ENCODE peak calls at places on chromosomes 5 and 9, in nine cellular contexts. One of them, this sample, is unnamed.

GRCh38 chr9:89012294-89013042 is 21.2 kb downstream of the S1PR3 start:
- DNase-seq in psoas muscle: no peak
- DNase-seq in MCF 10A: no peak
- DNase-seq in GM20000: no peak
- DNase-seq in DND-41: no peak
- DNase-seq in WTC11: no peak
- DNase-seq in cardiac muscle cell: no peak
- DNase-seq in Peyer's patch: no peak
- DNase-seq in Calu3: no peak
- DNase-seq in this sample: no peak

GRCh38 chr5:163846512-163846911 is 341.1 kb downstream of the MAT2B start:
- DNase-seq in psoas muscle: no peak
- DNase-seq in MCF 10A: peak; percentile 84
- DNase-seq in GM20000: no peak
- DNase-seq in DND-41: no peak
- DNase-seq in WTC11: no peak
- DNase-seq in cardiac muscle cell: peak; percentile 77
- DNase-seq in Peyer's patch: no peak
- DNase-seq in Calu3: no peak
- DNase-seq in this sample: no peak

GRCh38 chr5:55897905-55898304 is 46.7 kb downstream of the IL31RA start:
- DNase-seq in psoas muscle: peak; percentile 77
- DNase-seq in MCF 10A: peak; percentile 29
- DNase-seq in GM20000: no peak
- DNase-seq in DND-41: no peak
- DNase-seq in WTC11: no peak
- DNase-seq in cardiac muscle cell: peak; percentile 96
- DNase-seq in Peyer's patch: no peak
- DNase-seq in Calu3: no peak
- DNase-seq in this sample: no peak

GRCh38 chr5:42874621-42875198 is 63.0 kb upstream of the SELENOP start:
- DNase-seq in psoas muscle: no peak
- DNase-seq in MCF 10A: no peak
- DNase-seq in GM20000: no peak
- DNase-seq in DND-41: no peak
- DNase-seq in WTC11: no peak
- DNase-seq in cardiac muscle cell: no peak
- DNase-seq in Peyer's patch: no peak
- DNase-seq in Calu3: no peak
- DNase-seq in this sample: no peak

GRCh38 chr5:136538534-136538933 is 173.2 kb upstream of the TRPC7 start:
- DNase-seq in psoas muscle: no peak
- DNase-seq in MCF 10A: no peak
- DNase-seq in GM20000: no peak
- DNase-seq in DND-41: no peak
- DNase-seq in WTC11: no peak
- DNase-seq in cardiac muscle cell: no peak
- DNase-seq in Peyer's patch: no peak
- DNase-seq in Calu3: no peak
- DNase-seq in this sample: no peak

GRCh38 chr5:134614461-134615085 is 18.1 kb downstream of the SAR1B start:
- DNase-seq in psoas muscle: no peak
- DNase-seq in MCF 10A: no peak
- DNase-seq in GM20000: no peak
- DNase-seq in DND-41: no peak
- DNase-seq in WTC11: no peak
- DNase-seq in cardiac muscle cell: no peak
- DNase-seq in Peyer's patch: no peak
- DNase-seq in Calu3: no peak
- DNase-seq in this sample: no peak

GRCh38 chr9:113011911-113012381 is at the start of gene ZNF883:
- DNase-seq in psoas muscle: peak; percentile 56
- DNase-seq in MCF 10A: no peak
- DNase-seq in GM20000: no peak
- DNase-seq in DND-41: no peak
- DNase-seq in WTC11: peak; percentile 77
- DNase-seq in cardiac muscle cell: peak; percentile 86
- DNase-seq in Peyer's patch: no peak
- DNase-seq in Calu3: peak; percentile 46
- DNase-seq in this sample: no peak

GRCh38 chr5:55308254-55308836 is 556 bp downstream of the MTREX start:
- DNase-seq in psoas muscle: no peak
- DNase-seq in MCF 10A: peak; percentile 37
- DNase-seq in GM20000: peak; percentile 20
- DNase-seq in DND-41: peak; percentile 26
- DNase-seq in WTC11: no peak
- DNase-seq in cardiac muscle cell: peak; percentile 32
- DNase-seq in Peyer's patch: no peak
- DNase-seq in Calu3: peak; percentile 4
- DNase-seq in this sample: no peak

GRCh38 chr5:51279983-51280382 is 103.3 kb upstream of the ISL1 start:
- DNase-seq in psoas muscle: no peak
- DNase-seq in MCF 10A: peak; percentile 1
- DNase-seq in GM20000: no peak
- DNase-seq in DND-41: no peak
- DNase-seq in WTC11: no peak
- DNase-seq in cardiac muscle cell: no peak
- DNase-seq in Peyer's patch: no peak
- DNase-seq in Calu3: no peak
- DNase-seq in this sample: no peak

GRCh38 chr5:63962345-63962744 is at the start of gene HTR1A:
- DNase-seq in psoas muscle: no peak
- DNase-seq in MCF 10A: no peak
- DNase-seq in GM20000: no peak
- DNase-seq in DND-41: no peak
- DNase-seq in WTC11: peak; percentile 17
- DNase-seq in cardiac muscle cell: no peak
- DNase-seq in Peyer's patch: no peak
- DNase-seq in Calu3: no peak
- DNase-seq in this sample: no peak

GRCh38 chr5:11361768-11362167 is 542.5 kb downstream of the CTNND2 start:
- DNase-seq in psoas muscle: no peak
- DNase-seq in MCF 10A: no peak
- DNase-seq in GM20000: no peak
- DNase-seq in DND-41: no peak
- DNase-seq in WTC11: no peak
- DNase-seq in cardiac muscle cell: no peak
- DNase-seq in Peyer's patch: no peak
- DNase-seq in Calu3: no peak
- DNase-seq in this sample: no peak

GRCh38 chr5:171984748-171985419 is 21.6 kb downstream of the FBXW11 start:
- DNase-seq in psoas muscle: no peak
- DNase-seq in MCF 10A: no peak
- DNase-seq in GM20000: no peak
- DNase-seq in DND-41: peak; percentile 68
- DNase-seq in WTC11: no peak
- DNase-seq in cardiac muscle cell: peak; percentile 67
- DNase-seq in Peyer's patch: no peak
- DNase-seq in Calu3: no peak
- DNase-seq in this sample: no peak

GRCh38 chr9:129497064-129497836 is 123.7 kb downstream of the C9orf50 start:
- DNase-seq in psoas muscle: peak; percentile 56
- DNase-seq in MCF 10A: no peak
- DNase-seq in GM20000: peak; percentile 32
- DNase-seq in DND-41: no peak
- DNase-seq in WTC11: no peak
- DNase-seq in cardiac muscle cell: no peak
- DNase-seq in Peyer's patch: no peak
- DNase-seq in Calu3: no peak
- DNase-seq in this sample: no peak

GRCh38 chr9:19876569-19877316 is 87.9 kb upstream of the SLC24A2 start:
- DNase-seq in psoas muscle: no peak
- DNase-seq in MCF 10A: no peak
- DNase-seq in GM20000: no peak
- DNase-seq in DND-41: no peak
- DNase-seq in WTC11: no peak
- DNase-seq in cardiac muscle cell: no peak
- DNase-seq in Peyer's patch: no peak
- DNase-seq in Calu3: no peak
- DNase-seq in this sample: no peak

GRCh38 chr9:92294297-92294676 is 790 bp upstream of the IARS1 start:
- DNase-seq in psoas muscle: no peak
- DNase-seq in MCF 10A: peak; percentile 23
- DNase-seq in GM20000: no peak
- DNase-seq in DND-41: peak; percentile 19
- DNase-seq in WTC11: no peak
- DNase-seq in cardiac muscle cell: peak; percentile 40
- DNase-seq in Peyer's patch: no peak
- DNase-seq in Calu3: peak; percentile 1
- DNase-seq in this sample: no peak

GRCh38 chr9:37923796-37924430 is 20.0 kb upstream of the SLC25A51 start:
- DNase-seq in psoas muscle: no peak
- DNase-seq in MCF 10A: no peak
- DNase-seq in GM20000: no peak
- DNase-seq in DND-41: no peak
- DNase-seq in WTC11: no peak
- DNase-seq in cardiac muscle cell: no peak
- DNase-seq in Peyer's patch: no peak
- DNase-seq in Calu3: no peak
- DNase-seq in this sample: no peak

GRCh38 chr5:96781734-96782064 is 26.0 kb downstream of the ERAP1 start:
- DNase-seq in psoas muscle: no peak
- DNase-seq in MCF 10A: no peak
- DNase-seq in GM20000: no peak
- DNase-seq in DND-41: no peak
- DNase-seq in WTC11: no peak
- DNase-seq in cardiac muscle cell: peak; percentile 43
- DNase-seq in Peyer's patch: no peak
- DNase-seq in Calu3: no peak
- DNase-seq in this sample: no peak

GRCh38 chr5:38193015-38193581 is 65.3 kb upstream of the EGFLAM start:
- DNase-seq in psoas muscle: peak; percentile 82
- DNase-seq in MCF 10A: peak; percentile 69
- DNase-seq in GM20000: peak; percentile 66
- DNase-seq in DND-41: peak; percentile 67
- DNase-seq in WTC11: peak; percentile 77
- DNase-seq in cardiac muscle cell: peak; percentile 78
- DNase-seq in Peyer's patch: peak; percentile 22
- DNase-seq in Calu3: peak; percentile 69
- DNase-seq in this sample: no peak

GRCh38 chr5:76371955-76372319 is 31.1 kb upstream of the IQGAP2 start:
- DNase-seq in psoas muscle: no peak
- DNase-seq in MCF 10A: peak; percentile 58
- DNase-seq in GM20000: no peak
- DNase-seq in DND-41: no peak
- DNase-seq in WTC11: no peak
- DNase-seq in cardiac muscle cell: no peak
- DNase-seq in Peyer's patch: no peak
- DNase-seq in Calu3: peak; percentile 10
- DNase-seq in this sample: no peak

GRCh38 chr5:139633295-139634027 is 14.7 kb upstream of the CXXC5 start:
- DNase-seq in psoas muscle: peak; percentile 85
- DNase-seq in MCF 10A: peak; percentile 83
- DNase-seq in GM20000: peak; percentile 80
- DNase-seq in DND-41: peak; percentile 63
- DNase-seq in WTC11: peak; percentile 71
- DNase-seq in cardiac muscle cell: peak; percentile 80
- DNase-seq in Peyer's patch: peak; percentile 59
- DNase-seq in Calu3: peak; percentile 82
- DNase-seq in this sample: peak; percentile 63

GRCh38 chr5:96658272-96658671 is 3.9 kb upstream of the CAST start:
- DNase-seq in psoas muscle: no peak
- DNase-seq in MCF 10A: no peak
- DNase-seq in GM20000: no peak
- DNase-seq in DND-41: no peak
- DNase-seq in WTC11: no peak
- DNase-seq in cardiac muscle cell: no peak
- DNase-seq in Peyer's patch: no peak
- DNase-seq in Calu3: no peak
- DNase-seq in this sample: no peak

GRCh38 chr5:32419791-32420190 is 24.7 kb downstream of the ZFR start:
- DNase-seq in psoas muscle: peak; percentile 64
- DNase-seq in MCF 10A: no peak
- DNase-seq in GM20000: no peak
- DNase-seq in DND-41: no peak
- DNase-seq in WTC11: no peak
- DNase-seq in cardiac muscle cell: no peak
- DNase-seq in Peyer's patch: no peak
- DNase-seq in Calu3: no peak
- DNase-seq in this sample: no peak

GRCh38 chr9:119955276-119955675 is 586.0 kb upstream of the BRINP1 start:
- DNase-seq in psoas muscle: no peak
- DNase-seq in MCF 10A: no peak
- DNase-seq in GM20000: no peak
- DNase-seq in DND-41: no peak
- DNase-seq in WTC11: no peak
- DNase-seq in cardiac muscle cell: no peak
- DNase-seq in Peyer's patch: no peak
- DNase-seq in Calu3: no peak
- DNase-seq in this sample: no peak
- TF ChIP-seq CTCF in psoas muscle: no peak
- TF ChIP-seq CTCF in MCF 10A: no peak
- TF ChIP-seq CTCF in GM20000: no peak
- TF ChIP-seq CTCF in DND-41: no peak
- TF ChIP-seq CTCF in WTC11: no peak
- TF ChIP-seq CTCF in cardiac muscle cell: no peak
- TF ChIP-seq CTCF in Peyer's patch: no peak
- TF ChIP-seq CTCF in Calu3: no peak
- TF ChIP-seq CTCF in this sample: no peak

GRCh38 chr5:66757219-66757833 is 161.1 kb downstream of the MAST4 start:
- DNase-seq in psoas muscle: no peak
- DNase-seq in MCF 10A: peak; percentile 68
- DNase-seq in GM20000: peak; percentile 51
- DNase-seq in DND-41: peak; percentile 61
- DNase-seq in WTC11: peak; percentile 11
- DNase-seq in cardiac muscle cell: peak; percentile 87
- DNase-seq in Peyer's patch: peak; percentile 44
- DNase-seq in Calu3: peak; percentile 45
- DNase-seq in this sample: no peak
- TF ChIP-seq CTCF in psoas muscle: peak; percentile 37
- TF ChIP-seq CTCF in MCF 10A: peak; percentile 49
- TF ChIP-seq CTCF in GM20000: no peak
- TF ChIP-seq CTCF in DND-41: peak; percentile 74
- TF ChIP-seq CTCF in WTC11: peak; percentile 19
- TF ChIP-seq CTCF in cardiac muscle cell: peak; percentile 45
- TF ChIP-seq CTCF in Peyer's patch: peak; percentile 51
- TF ChIP-seq CTCF in Calu3: peak; percentile 25
- TF ChIP-seq CTCF in this sample: peak; percentile 56

GRCh38 chr5:138275379-138275782 is 960 bp upstream of the GFRA3 start:
- DNase-seq in psoas muscle: no peak
- DNase-seq in MCF 10A: no peak
- DNase-seq in GM20000: no peak
- DNase-seq in DND-41: no peak
- DNase-seq in WTC11: no peak
- DNase-seq in cardiac muscle cell: no peak
- DNase-seq in Peyer's patch: no peak
- DNase-seq in Calu3: peak; percentile 2
- DNase-seq in this sample: no peak
- TF ChIP-seq CTCF in psoas muscle: no peak
- TF ChIP-seq CTCF in MCF 10A: no peak
- TF ChIP-seq CTCF in GM20000: no peak
- TF ChIP-seq CTCF in DND-41: no peak
- TF ChIP-seq CTCF in WTC11: no peak
- TF ChIP-seq CTCF in cardiac muscle cell: no peak
- TF ChIP-seq CTCF in Peyer's patch: no peak
- TF ChIP-seq CTCF in Calu3: no peak
- TF ChIP-seq CTCF in this sample: no peak

GRCh38 chr5:18563853-18564252 is 929.6 kb downstream of the TAF11L14 start:
- DNase-seq in psoas muscle: no peak
- DNase-seq in MCF 10A: no peak
- DNase-seq in GM20000: no peak
- DNase-seq in DND-41: no peak
- DNase-seq in WTC11: no peak
- DNase-seq in cardiac muscle cell: no peak
- DNase-seq in Peyer's patch: no peak
- DNase-seq in Calu3: no peak
- DNase-seq in this sample: no peak

GRCh38 chr5:18560602-18561001 is 926.3 kb downstream of the TAF11L14 start:
- DNase-seq in psoas muscle: no peak
- DNase-seq in MCF 10A: no peak
- DNase-seq in GM20000: no peak
- DNase-seq in DND-41: no peak
- DNase-seq in WTC11: no peak
- DNase-seq in cardiac muscle cell: no peak
- DNase-seq in Peyer's patch: no peak
- DNase-seq in Calu3: no peak
- DNase-seq in this sample: no peak
- TF ChIP-seq CTCF in psoas muscle: no peak
- TF ChIP-seq CTCF in MCF 10A: no peak
- TF ChIP-seq CTCF in GM20000: no peak
- TF ChIP-seq CTCF in DND-41: no peak
- TF ChIP-seq CTCF in WTC11: no peak
- TF ChIP-seq CTCF in cardiac muscle cell: no peak
- TF ChIP-seq CTCF in Peyer's patch: no peak
- TF ChIP-seq CTCF in Calu3: no peak
- TF ChIP-seq CTCF in this sample: no peak

This sample was measured in CD14-positive monocyte.